ENCODE peak calls at places on chromosomes 6 and 20, in seven cellular contexts. P is CD4-positive, alpha-beta memory T cell; F is CD8-positive, alpha-beta T cell; A is adrenal gland; Z is left ventricle myocardium inferior; N is endodermal cell; R is astrocyte. M is an unnamed sample. For H3K27me3, the result is how much of the 10 kb centered on the place peaks cover.

GRCh38 chr6:45741437-45742166 is 274.1 kb downstream of the CLIC5 start:
- DNase-seq in Z (no peak), P (no peak), A (peak), R (peak), N (no peak), F (no peak), M (no peak)

GRCh38 chr6:127606131-127606562 is 29.2 kb downstream of the C6orf58 start:
- DNase-seq in F (no peak), A (no peak), Z (no peak), R (peak), P (no peak), N (peak), M (peak)

GRCh38 chr20:43963233-43963632 is 48.6 kb downstream of the TOX2 start:
- DNase-seq in A (peak), N (peak), Z (no peak), P (no peak), R (no peak), F (no peak), M (no peak)

GRCh38 chr6:6741264-6741663 is 152.7 kb downstream of the LY86 start:
- DNase-seq in Z (no peak), N (peak), P (no peak), R (no peak), F (no peak), A (no peak), M (no peak)

GRCh38 chr6:145142958-145143357 is 592.4 kb downstream of the EPM2A start:
- DNase-seq in Z (no peak), N (no peak), A (no peak), P (no peak), F (no peak), R (no peak), M (no peak)

GRCh38 chr6:33731751-33732282 is 14.9 kb downstream of the IP6K3 start:
- DNase-seq in A (no peak), R (no peak), Z (no peak), N (no peak), P (no peak), F (no peak), M (no peak)

GRCh38 chr6:43870660-43871061 is 100.7 kb downstream of the VEGFA start:
- DNase-seq in A (no peak), Z (no peak), N (no peak), R (peak), P (no peak), F (no peak), M (no peak)

GRCh38 chr6:49565855-49566254 is 15.4 kb downstream of the C6orf141 start:
- DNase-seq in N (no peak), P (no peak), Z (no peak), F (no peak), A (no peak), R (no peak), M (no peak)

GRCh38 chr6:158122048-158122447 is 46.0 kb downstream of the SERAC1 start:
- DNase-seq in P (no peak), A (no peak), R (no peak), N (no peak), Z (no peak), F (no peak), M (no peak)

GRCh38 chr20:12327205-12327604 is 409.5 kb downstream of the BTBD3 start:
- DNase-seq in Z (no peak), F (no peak), P (no peak), R (no peak), A (no peak), N (no peak), M (no peak)

DNA sequence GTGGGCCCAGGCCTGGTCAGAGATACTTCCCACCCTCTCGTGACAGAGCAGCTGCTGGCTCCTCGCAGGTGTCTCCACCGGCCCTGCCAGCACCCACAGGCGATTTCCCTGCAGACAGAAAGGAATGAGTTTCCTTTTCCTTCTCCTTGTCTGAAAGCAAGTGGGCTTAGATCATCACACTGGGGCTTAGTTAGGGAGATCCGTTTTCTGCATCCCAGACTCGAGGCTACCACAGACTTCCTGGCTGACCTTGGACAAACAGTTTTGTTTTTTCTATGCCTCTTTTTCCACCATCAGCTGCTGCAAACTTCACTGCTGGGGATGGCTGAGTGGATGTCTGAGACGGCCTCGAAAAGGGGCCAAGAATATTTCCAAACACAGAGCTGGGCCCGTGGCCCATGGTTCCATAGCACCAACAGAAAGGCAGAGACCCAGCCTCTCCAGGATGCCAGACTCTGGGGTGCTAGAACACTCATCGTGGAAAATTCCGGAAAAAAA is 86.5 kb downstream of the BANF2 start:
- DNase-seq in R (peak), F (no peak), P (no peak), A (peak), N (no peak), Z (peak), M (no peak)
- H3K4me3 ChIP-seq in R (no peak), F (no peak), P (no peak), A (no peak), N (no peak), Z (no peak), M (no peak)

GRCh38 chr20:21507275-21508229 is 6.3 kb downstream of the NKX2-2 start:
- DNase-seq in A (no peak), P (no peak), Z (no peak), F (no peak), N (no peak), R (no peak), M (no peak)
- H3K27me3 ChIP-seq in A (half or more), P (half or more), Z (half or more), F (under half), N (half or more), R (half or more), M (under half)

DNA sequence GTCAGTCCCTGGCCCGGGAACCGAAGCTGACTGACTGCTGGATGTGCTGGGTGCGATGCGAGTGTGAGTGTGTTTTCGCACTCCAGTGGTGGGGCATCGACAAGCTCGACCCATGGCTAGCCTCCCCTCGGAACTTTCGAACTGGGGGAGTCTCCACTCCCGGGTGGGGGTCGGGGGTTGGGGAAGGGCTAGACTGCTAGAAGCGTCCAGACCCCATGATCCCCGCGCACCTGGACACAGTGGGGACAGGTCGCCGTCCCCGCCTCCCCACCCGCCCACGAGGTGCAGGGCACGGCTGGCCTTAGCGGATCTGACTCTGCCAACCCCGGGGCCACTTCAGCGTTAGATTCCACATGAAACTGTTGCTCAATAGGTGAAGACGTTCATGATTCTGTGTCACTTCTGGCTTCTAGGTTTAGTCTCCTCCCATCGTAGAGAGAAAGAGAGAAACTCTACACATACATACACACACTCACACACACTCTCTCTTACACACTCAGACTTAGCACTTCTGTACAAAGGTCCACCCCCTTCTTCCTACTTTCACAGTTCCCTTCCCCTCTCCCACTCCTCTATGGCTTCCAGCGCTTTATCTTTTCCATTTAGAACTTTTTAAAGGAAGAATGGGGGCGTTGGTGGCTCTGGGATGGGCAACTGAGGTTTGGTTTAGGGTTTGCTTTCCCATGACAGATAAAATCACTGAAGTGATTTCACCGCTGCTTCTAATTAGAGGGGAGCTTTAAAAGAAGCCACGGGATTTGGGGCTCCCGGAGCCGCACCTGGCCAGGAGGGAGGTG is 5.1 kb upstream of the TFAP2A start:
- DNase-seq in P (no peak), F (no peak), N (no peak), A (no peak), Z (no peak), R (no peak), M (no peak)
- H3K4me3 ChIP-seq in P (no peak), F (no peak), N (peak), A (no peak), Z (no peak), R (no peak), M (no peak)

GRCh38 chr6:1756472-1757129 is 146.9 kb downstream of the FOXC1 start:
- DNase-seq in N (no peak), P (no peak), R (no peak), A (no peak), Z (no peak), F (no peak), M (no peak)
- H3K27me3 ChIP-seq in N (under half), P (under half), R (under half), A (under half), Z (under half), F (under half), M (under half)

GRCh38 chr6:21437583-21437982 is 156.0 kb upstream of the SOX4 start:
- DNase-seq in Z (no peak), N (no peak), R (peak), A (no peak), P (no peak), F (no peak), M (no peak)
- H3K4me3 ChIP-seq in Z (no peak), N (no peak), R (no peak), A (no peak), P (no peak), F (no peak), M (no peak)

GRCh38 chr20:46305331-46305972 is 2.8 kb downstream of the CDH22 start:
- DNase-seq in N (no peak), A (no peak), F (no peak), R (no peak), Z (no peak), P (no peak), M (no peak)
- H3K27me3 ChIP-seq in N (half or more), A (under half), F (under half), R (half or more), Z (half or more), P (under half), M (under half)

GRCh38 chr20:1942486-1943266 is 47.5 kb downstream of the SIRPA start:
- DNase-seq in A (no peak), N (no peak), F (no peak), R (no peak), Z (no peak), P (no peak), M (no peak)

GRCh38 chr20:1942061-1942460 is 46.9 kb downstream of the SIRPA start:
- DNase-seq in Z (no peak), A (peak), F (no peak), P (no peak), R (no peak), N (no peak), M (no peak)

GRCh38 chr20:1940581-1940980 is 45.4 kb downstream of the SIRPA start:
- DNase-seq in R (no peak), A (no peak), Z (no peak), P (no peak), F (no peak), N (no peak), M (no peak)

GRCh38 chr20:1939270-1939595 is 44.0 kb downstream of the SIRPA start:
- DNase-seq in F (no peak), A (no peak), Z (no peak), N (no peak), P (no peak), R (no peak), M (no peak)

DNA sequence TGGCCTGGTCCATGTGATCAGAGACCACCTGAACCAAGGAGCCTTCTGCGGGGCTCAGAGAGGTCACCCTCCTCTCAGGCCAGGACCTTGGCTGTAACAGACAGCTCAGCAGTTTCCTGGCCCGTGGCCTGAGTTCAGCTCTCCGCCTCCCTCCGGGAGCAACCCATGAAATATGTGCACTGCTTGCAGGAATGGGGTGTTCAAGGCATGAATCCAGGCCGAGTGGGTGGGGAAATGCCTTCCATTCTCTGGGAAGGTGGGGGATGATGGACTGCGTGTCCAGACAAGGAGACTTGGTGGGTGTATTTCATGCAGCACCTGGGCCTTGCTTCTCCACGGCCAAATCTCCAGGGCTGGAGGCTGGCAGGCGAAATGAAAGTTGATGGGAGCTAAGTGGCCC is 46.0 kb downstream of the SIRPA start:
- DNase-seq in N (no peak), R (peak), A (peak), Z (no peak), P (no peak), F (no peak), M (no peak)
- H3K4me3 ChIP-seq in N (no peak), R (no peak), A (no peak), Z (no peak), P (no peak), F (no peak), M (no peak)

DNA sequence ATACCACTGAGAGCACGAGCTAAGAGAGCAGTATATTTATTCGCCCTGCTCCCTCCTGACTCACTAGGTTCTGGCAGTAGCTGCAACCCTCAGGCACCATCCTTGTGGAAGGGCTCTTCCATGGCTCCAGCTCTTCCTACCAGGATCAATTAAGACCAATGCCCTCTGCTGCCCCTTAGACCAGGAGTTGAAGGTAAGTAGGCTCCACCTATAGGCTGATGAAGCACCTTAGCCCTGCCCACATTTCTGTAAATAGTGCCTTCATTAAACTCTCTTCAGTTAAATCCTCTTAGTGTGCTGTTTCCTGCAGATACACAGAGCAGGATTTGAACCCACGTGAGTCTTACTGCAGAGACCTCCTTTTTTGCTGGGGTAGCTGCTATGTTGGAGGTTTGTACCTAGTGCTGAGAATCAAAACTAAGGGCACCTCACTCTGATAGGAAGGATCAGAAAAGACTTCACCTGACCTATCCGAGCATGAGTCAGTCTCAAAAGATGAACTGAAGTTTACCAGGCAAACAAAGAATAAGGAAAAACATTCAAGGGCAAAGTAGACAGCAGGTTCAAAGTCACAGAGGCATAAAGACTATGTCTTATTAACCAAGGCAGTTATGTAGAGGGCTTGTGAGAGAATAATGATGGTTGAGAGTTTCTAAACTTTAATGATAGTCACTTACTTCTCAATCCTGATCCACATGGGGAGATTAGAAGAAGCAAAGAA is 57.0 kb upstream of the BEND6 start:
- DNase-seq in A (no peak), R (no peak), P (no peak), F (no peak), N (no peak), Z (no peak), M (no peak)
- H3K27me3 ChIP-seq in A (under half), R (under half), P (under half), F (under half), N (under half), Z (under half), M (under half)

GRCh38 chr6:112879920-112880413 is 532.8 kb downstream of the RFPL4B start:
- DNase-seq in P (no peak), Z (peak), F (no peak), A (peak), N (peak), R (peak), M (peak)
- H3K4me3 ChIP-seq in P (no peak), Z (no peak), F (no peak), A (no peak), N (no peak), R (no peak), M (no peak)

GRCh38 chr20:61056136-61056535 is 195.9 kb upstream of the CDH4 start:
- DNase-seq in R (no peak), P (no peak), A (no peak), F (no peak), Z (no peak), N (no peak), M (no peak)

GRCh38 chr20:61055642-61056041 is 196.4 kb upstream of the CDH4 start:
- DNase-seq in N (no peak), A (no peak), Z (no peak), R (no peak), P (no peak), F (no peak), M (no peak)

GRCh38 chr20:61056627-61057312 is 195.3 kb upstream of the CDH4 start:
- DNase-seq in F (no peak), P (no peak), N (no peak), R (no peak), A (no peak), Z (no peak), M (no peak)

GRCh38 chr20:61055130-61055529 is 196.9 kb upstream of the CDH4 start:
- DNase-seq in R (no peak), A (no peak), P (no peak), N (no peak), Z (no peak), F (no peak), M (no peak)

DNA sequence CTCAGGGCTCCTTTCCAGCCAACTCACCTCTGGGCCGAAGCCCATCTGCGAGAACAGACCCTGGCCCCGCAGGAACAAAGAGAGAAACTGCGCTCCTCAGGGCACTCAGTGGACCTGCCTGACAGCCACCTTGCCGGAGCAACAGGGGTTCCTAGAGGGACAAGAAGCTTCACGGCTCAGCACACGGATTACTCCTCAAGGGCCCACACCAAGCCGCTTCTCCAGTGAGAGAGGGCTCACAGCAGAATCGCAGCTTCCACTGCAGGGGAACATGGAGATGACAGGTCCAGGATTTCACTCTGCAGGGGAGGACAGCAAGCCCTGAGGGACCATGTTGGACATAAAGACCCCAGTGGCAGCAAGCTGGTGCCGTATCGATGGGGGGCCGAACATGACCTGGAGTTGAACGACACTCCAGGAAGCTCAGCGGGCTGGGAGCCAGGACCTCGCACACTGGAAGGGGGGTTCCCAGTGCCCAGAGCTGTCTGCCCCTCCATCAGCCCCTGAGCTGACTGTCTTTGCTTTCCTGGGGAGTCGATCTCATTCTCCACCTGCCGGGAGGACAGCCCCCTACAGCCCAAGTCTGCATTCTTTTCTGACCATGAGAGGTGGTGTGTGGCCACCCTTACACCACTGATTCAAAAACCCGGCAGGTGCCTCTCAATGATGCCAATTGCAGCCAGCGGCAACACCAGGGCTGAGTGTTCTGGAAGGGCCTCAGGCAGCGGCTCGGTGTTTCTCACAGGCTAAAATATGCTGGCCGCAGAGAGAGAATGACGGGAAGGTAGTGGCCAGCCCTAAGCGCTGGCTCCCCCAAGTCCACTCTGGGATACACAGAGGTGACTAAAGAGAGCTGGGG is 194.5 kb upstream of the CDH4 start:
- DNase-seq in N (no peak), A (no peak), R (no peak), P (no peak), Z (no peak), F (no peak), M (no peak)
- H3K27me3 ChIP-seq in N (under half), A (under half), R (under half), P (under half), Z (under half), F (under half), M (under half)

M was measured in CD8-positive, alpha-beta memory T cell.